ENCODE peak calls at places on chromosome 20, in six cellular contexts. I is tibial nerve; J is heart left ventricle; B is left ventricle myocardium inferior; Z is naive thymus-derived CD4-positive, alpha-beta T cell; U is adipocyte. S is an unnamed sample.
A peak's percentile ranks its signal among the peaks of the same experiment; 100 is the strongest.

GRCh38 chr20:59908855-59909254 is 24.6 kb downstream of the SYCP2 start:
- DNase-seq in J (no peak), B (no peak), U (no peak), I (no peak), Z (no peak), S (no peak)

GRCh38 chr20:36154696-36155628 is at the start of gene EPB41L1:
- DNase-seq in Z (no peak), I (no peak), B (no peak), U (peak; percentile 57), J (peak; percentile 20), S (no peak)

GRCh38 chr20:4689224-4689623 is 32.5 kb upstream of the PRND start:
- DNase-seq in U (peak; percentile 34), I (no peak), Z (no peak), B (no peak), J (no peak), S (no peak)

GRCh38 chr20:63580796-63581461 is 6.9 kb upstream of the HELZ2 start:
- DNase-seq in U (no peak), J (no peak), I (no peak), B (no peak), Z (peak; percentile 85), S (no peak)

GRCh38 chr20:20755227-20755626 is 42.8 kb upstream of the RALGAPA2 start:
- DNase-seq in B (no peak), J (no peak), Z (no peak), I (no peak), U (no peak), S (no peak)

GRCh38 chr20:18421608-18422007 is 45.2 kb downstream of the DZANK1 start:
- DNase-seq in J (no peak), Z (no peak), I (no peak), U (no peak), B (no peak), S (no peak)

GRCh38 chr20:55067158-55067825 is 591.9 kb downstream of the DOK5 start:
- DNase-seq in Z (no peak), I (no peak), J (peak; percentile 5), U (no peak), B (no peak), S (no peak)

GRCh38 chr20:61896058-61896961 is 169.4 kb downstream of the TAF4 start:
- DNase-seq in I (no peak), U (peak; percentile 58), Z (no peak), B (peak; percentile 22), J (no peak), S (peak; percentile 32)

GRCh38 chr20:52481443-52481842 is 289.9 kb upstream of the ZFP64 start:
- DNase-seq in U (no peak), B (no peak), J (no peak), I (no peak), Z (no peak), S (no peak)

GRCh38 chr20:48845000-48845399 is 17.2 kb upstream of the PREX1 start:
- DNase-seq in I (no peak), J (no peak), U (no peak), B (no peak), Z (no peak), S (no peak)

GRCh38 chr20:25238319-25239037 is 9.4 kb upstream of the PYGB start:
- DNase-seq in J (no peak), I (no peak), U (peak; percentile 76), B (no peak), Z (no peak), S (no peak)

GRCh38 chr20:64099880-64100565 is 7.3 kb downstream of the NPBWR2 start:
- DNase-seq in B (no peak), Z (no peak), U (no peak), I (no peak), J (no peak), S (no peak)

GRCh38 chr20:25750765-25751696 is 54.4 kb upstream of the ZNF337 start:
- DNase-seq in J (peak; percentile 46), Z (peak; percentile 63), U (peak; percentile 13), B (peak; percentile 53), I (peak; percentile 21), S (no peak)

GRCh38 chr20:45448250-45448649 is 21.3 kb upstream of the WFDC2 start:
- DNase-seq in U (no peak), Z (no peak), B (no peak), J (no peak), I (no peak), S (no peak)

GRCh38 chr20:45449528-45449927 is 20.0 kb upstream of the WFDC2 start:
- DNase-seq in I (no peak), J (no peak), B (no peak), Z (no peak), U (no peak), S (no peak)

GRCh38 chr20:45444050-45444449 is 25.5 kb upstream of the WFDC2 start:
- DNase-seq in I (no peak), U (no peak), Z (peak; percentile 34), J (no peak), B (no peak), S (no peak)

GRCh38 chr20:45441746-45442145 is 25.8 kb downstream of the PIGT start:
- DNase-seq in U (no peak), I (no peak), J (no peak), B (no peak), Z (no peak), S (no peak)

GRCh38 chr20:45445805-45446562 is 23.6 kb upstream of the WFDC2 start:
- DNase-seq in U (no peak), I (no peak), B (no peak), J (no peak), Z (no peak), S (no peak)
- H3K4me3 ChIP-seq in U (no peak overlapping the region), I (no peak overlapping the region), B (no peak overlapping the region), J (no peak overlapping the region), Z (no peak overlapping the region), S (no peak overlapping the region)

DNA sequence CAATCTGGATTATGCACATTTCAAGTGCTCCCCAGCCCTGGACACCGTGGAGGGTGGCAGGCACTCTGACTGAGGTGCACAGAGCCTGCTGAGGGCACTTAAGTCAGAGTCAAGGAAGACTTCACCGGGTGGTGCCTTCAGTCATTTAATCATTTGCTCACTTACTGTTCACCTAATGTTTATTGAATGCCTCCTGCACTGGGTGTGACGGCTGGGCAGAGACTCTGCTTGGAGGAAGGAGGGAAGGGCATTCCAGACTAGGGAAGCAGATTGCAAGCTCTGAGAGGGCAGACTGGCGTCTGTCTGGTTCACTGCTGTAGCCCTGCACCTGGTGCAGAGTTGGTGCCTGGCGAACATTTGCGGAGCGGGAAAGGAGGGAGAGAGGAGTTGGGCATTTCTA is 54.2 kb upstream of the FAM83D start:
- DNase-seq in Z (no peak), J (no peak), I (no peak), U (no peak), B (no peak), S (no peak)
- H3K4me1 ChIP-seq in Z (peaks cover 46% of the 10 kb centered on the region), J (peaks cover 26% of the 10 kb centered on the region), I (peaks cover 28% of the 10 kb centered on the region), U (no peaks in the 10 kb centered on the region), B (peaks cover 52% of the 10 kb centered on the region), S (no peaks in the 10 kb centered on the region)

DNA sequence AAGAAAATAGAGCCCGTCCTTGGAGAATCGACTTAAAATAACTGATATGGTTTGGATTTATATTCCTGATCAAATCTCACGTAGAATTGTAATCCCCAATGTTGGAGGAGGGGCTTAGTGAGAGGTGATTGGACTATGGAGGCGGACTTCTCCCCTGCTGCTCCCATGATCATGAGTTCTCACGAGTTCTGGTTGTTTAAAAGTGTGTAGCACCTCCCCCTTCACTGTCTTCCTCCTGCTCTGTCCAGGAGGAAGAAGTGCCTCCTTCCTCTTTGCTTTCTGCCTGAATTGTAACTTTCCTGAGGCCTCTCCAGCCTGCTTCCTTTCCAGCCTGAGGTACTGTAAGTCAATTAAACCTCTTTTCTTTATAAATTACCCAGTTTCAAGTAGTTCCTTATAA is 529.2 kb downstream of the HAO1 start:
- DNase-seq in Z (no peak), I (no peak), J (no peak), U (no peak), B (no peak), S (no peak)
- H3K36me3 ChIP-seq in Z (no peaks in the 10 kb centered on the region), I (no peaks in the 10 kb centered on the region), J (no peaks in the 10 kb centered on the region), U (no peaks in the 10 kb centered on the region), B (no peaks in the 10 kb centered on the region), S (no peaks in the 10 kb centered on the region)

DNA sequence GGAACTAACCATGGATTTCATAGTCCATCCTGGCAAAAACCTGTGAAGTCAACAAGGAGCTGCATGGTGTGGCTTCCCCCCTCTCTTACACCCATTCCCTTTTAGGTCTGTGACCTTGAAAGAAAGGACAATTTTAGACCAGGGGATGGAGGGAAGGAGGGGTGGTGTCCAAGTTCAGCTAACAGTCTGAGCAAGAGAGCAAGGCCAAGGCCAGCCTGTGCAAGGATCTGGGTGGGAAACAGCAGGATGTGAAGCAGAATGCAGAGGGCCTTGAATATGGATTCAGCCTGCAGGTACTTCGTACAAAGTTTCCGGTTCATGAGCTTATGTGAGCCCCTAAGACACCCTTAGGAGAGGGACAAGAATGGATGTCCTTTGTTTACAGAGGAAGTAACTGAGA is 293.0 kb downstream of the KIF16B start:
- DNase-seq in J (no peak), Z (no peak), I (no peak), B (no peak), U (no peak), S (no peak)
- H3K4me3 ChIP-seq in J (no peak overlapping the region), Z (no peak overlapping the region), I (no peak overlapping the region), B (no peak overlapping the region), U (no peak overlapping the region), S (no peak overlapping the region)